ENCODE peak calls at places on chromosomes 1 and 21, in six cellular contexts. Q, U, S, J, T and M are unnamed samples.
A peak's percentile ranks its signal among the peaks of the same experiment; 100 is the strongest.

GRCh38 chr1:156073740-156074139 is 8.5 kb downstream of the MEX3A start:
- DNase-seq in S (no peak), J (no peak), U (no peak), Q (no peak), T (no peak), M (no peak)

GRCh38 chr1:99677416-99677815 is 31.5 kb downstream of the PALMD start:
- DNase-seq in S (no peak), T (no peak), J (no peak), Q (no peak), U (no peak), M (no peak)

GRCh38 chr1:27584453-27584852 is 19.5 kb downstream of the AHDC1 start:
- DNase-seq in Q (no peak), J (no peak), T (no peak), U (no peak), S (no peak), M (no peak)

GRCh38 chr1:203306089-203306969 is 1.0 kb downstream of the BTG2 start:
- DNase-seq in S (peak; percentile 51), U (peak; percentile 89), Q (peak; percentile 91), T (peak; percentile 80), J (peak; percentile 86), M (peak; percentile 47)

GRCh38 chr1:152325111-152325510 is at the start of gene FLG:
- DNase-seq in Q (no peak), U (no peak), T (no peak), S (no peak), J (no peak), M (no peak)

GRCh38 chr1:59143824-59144223 is 153.1 kb upstream of the FGGY start:
- DNase-seq in U (no peak), J (peak; percentile 45), S (no peak), T (no peak), Q (no peak), M (no peak)

GRCh38 chr1:10790155-10790707 is 6.2 kb downstream of the CASZ1 start:
- DNase-seq in U (no peak), Q (no peak), T (no peak), S (no peak), J (no peak), M (no peak)

GRCh38 chr1:33515112-33515511 is 42.7 kb downstream of the ZSCAN20 start:
- DNase-seq in J (no peak), T (no peak), U (no peak), Q (no peak), S (no peak), M (no peak)

GRCh38 chr1:38076038-38076437 is 29.4 kb upstream of the POU3F1 start:
- DNase-seq in T (no peak), S (no peak), J (peak; percentile 28), Q (no peak), U (no peak), M (no peak)

GRCh38 chr1:204288061-204288588 is 71.6 kb downstream of the PLEKHA6 start:
- DNase-seq in T (peak; percentile 72), J (peak; percentile 11), Q (peak; percentile 68), S (peak; percentile 87), U (peak; percentile 80), M (no peak)

GRCh38 chr1:9835758-9836631 is 12.2 kb upstream of the CLSTN1 start:
- DNase-seq in Q (peak; percentile 68), J (peak; percentile 33), S (no peak), T (no peak), U (no peak), M (no peak)

GRCh38 chr1:21149430-21149861 is 27.3 kb downstream of the EIF4G3 start:
- DNase-seq in S (peak; percentile 6), J (peak; percentile 72), U (no peak), T (no peak), Q (peak; percentile 56), M (no peak)

GRCh38 chr1:243432136-243432535 is 176.3 kb downstream of the SDCCAG8 start:
- DNase-seq in Q (no peak), J (no peak), T (no peak), S (no peak), U (no peak), M (no peak)

GRCh38 chr1:155158991-155159390 is 14.1 kb downstream of the KRTCAP2 start:
- DNase-seq in T (no peak), Q (no peak), U (no peak), S (no peak), J (no peak), M (no peak)

GRCh38 chr1:247332215-247332900 is 691 bp upstream of the ZNF496 start:
- DNase-seq in U (peak; percentile 56), S (no peak), T (peak; percentile 63), Q (peak; percentile 45), J (peak; percentile 48), M (peak; percentile 63)

GRCh38 chr1:22204989-22205913 is 62.4 kb upstream of the WNT4 start:
- DNase-seq in Q (no peak), J (no peak), U (peak; percentile 47), S (no peak), T (no peak), M (no peak)

GRCh38 chr1:234954613-234955012 is 174.0 kb downstream of the TOMM20 start:
- DNase-seq in T (no peak), S (no peak), U (no peak), J (no peak), Q (peak; percentile 22), M (no peak)

GRCh38 chr21:14418920-14419319 is 36.0 kb upstream of the HSPA13 start:
- DNase-seq in S (no peak), J (no peak), T (no peak), Q (no peak), U (no peak), M (no peak)

GRCh38 chr1:235105051-235106043 is 23.3 kb downstream of the TOMM20 start:
- DNase-seq in J (no peak), Q (no peak), T (no peak), U (no peak), S (no peak), M (no peak)

GRCh38 chr1:243213045-243213787 is 41.9 kb downstream of the CEP170 start:
- DNase-seq in U (no peak), Q (no peak), T (no peak), S (no peak), J (peak; percentile 71), M (no peak)

GRCh38 chr21:37849703-37850102 is 66.6 kb downstream of the KCNJ6 start:
- DNase-seq in S (no peak), U (no peak), T (no peak), Q (no peak), J (peak; percentile 91), M (no peak)

GRCh38 chr1:94955767-94956632 is 29.1 kb upstream of the CNN3 start:
- DNase-seq in T (peak; percentile 21), Q (peak; percentile 49), U (peak; percentile 30), J (peak; percentile 27), S (no peak), M (no peak)

GRCh38 chr1:175978476-175978875 is 228.6 kb downstream of the COP1 start:
- DNase-seq in U (no peak), T (no peak), J (peak; percentile 34), S (no peak), Q (no peak), M (no peak)

DNA sequence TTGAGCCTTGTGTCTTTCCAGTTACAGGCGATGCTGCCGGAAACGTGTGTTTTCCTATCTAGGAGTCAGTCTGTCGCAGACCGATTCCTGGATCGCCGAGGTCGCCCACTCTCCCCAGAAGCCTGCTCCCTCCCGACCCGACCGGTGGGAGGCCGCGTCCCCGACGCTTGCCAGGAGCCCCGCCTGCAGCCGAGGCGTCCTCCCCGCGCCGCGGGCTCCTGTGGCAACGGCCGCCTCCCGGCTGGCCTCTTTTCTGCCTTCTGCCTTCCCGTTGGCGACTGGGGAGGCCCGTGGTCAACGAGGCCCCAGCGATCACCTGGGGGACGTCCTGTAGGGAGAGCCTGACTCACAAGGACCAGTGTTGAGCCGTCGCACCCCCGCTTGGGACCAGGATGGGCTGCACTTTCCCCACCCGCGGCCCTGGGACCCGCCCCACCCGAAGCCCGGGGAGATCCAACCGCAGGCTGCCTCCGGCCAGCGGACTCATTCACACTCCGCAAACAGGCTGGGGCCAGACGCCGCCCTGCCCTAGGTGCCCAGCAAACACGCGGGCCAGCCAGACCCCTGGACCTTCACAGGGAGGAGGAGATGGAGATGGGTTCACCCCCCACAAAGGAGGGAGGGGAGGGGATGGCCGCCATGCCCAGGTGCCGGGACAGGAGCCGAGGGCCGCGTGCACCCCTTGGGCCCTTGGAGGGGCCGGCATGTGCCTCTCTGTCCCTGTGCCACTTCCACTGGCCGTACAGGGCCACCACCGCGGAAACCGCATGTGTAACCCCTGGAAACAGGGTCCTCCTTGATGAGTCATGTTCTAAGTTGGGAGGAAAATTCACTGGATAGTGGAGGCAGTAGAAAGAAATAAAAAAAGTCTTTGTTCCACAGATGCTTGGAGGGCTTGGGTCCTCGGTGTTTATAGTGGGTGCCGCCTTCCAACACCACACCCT is 7.2 kb upstream of the COL6A1 start:
- DNase-seq in S (peak; percentile 36), T (peak; percentile 67), J (peak; percentile 84), Q (no peak), U (no peak), M (no peak)
- H3K27ac ChIP-seq in S (peak overlapping the region; percentile 93), T (peak overlapping the region; percentile 99), J (peak overlapping the region; percentile 96), Q (peak overlapping the region; percentile 89), U (peak overlapping the region; percentile 9), M (no peak overlapping the region)

GRCh38 chr1:41767534-41767933 is 151.2 kb downstream of the HIVEP3 start:
- DNase-seq in U (no peak), J (no peak), Q (no peak), S (no peak), T (no peak), M (no peak)
- H3K27ac ChIP-seq in U (no peak overlapping the region), J (no peak overlapping the region), Q (no peak overlapping the region), S (no peak overlapping the region), T (no peak overlapping the region), M (no peak overlapping the region)

GRCh38 chr1:18928985-18929384 is 26.6 kb upstream of the ALDH4A1 start:
- DNase-seq in U (no peak), T (no peak), J (no peak), S (no peak), Q (no peak), M (no peak)

GRCh38 chr1:18927082-18927653 is 24.8 kb upstream of the ALDH4A1 start:
- DNase-seq in U (no peak), Q (no peak), S (no peak), T (no peak), J (no peak), M (no peak)

GRCh38 chr1:18929686-18930085 is 26.8 kb downstream of the IFFO2 start:
- DNase-seq in Q (no peak), U (no peak), J (peak; percentile 89), S (no peak), T (no peak), M (no peak)

GRCh38 chr1:18927654-18928272 is 25.4 kb upstream of the ALDH4A1 start:
- DNase-seq in Q (no peak), S (no peak), U (no peak), J (peak; percentile 83), T (no peak), M (no peak)

GRCh38 chr1:18928406-18928805 is 26.1 kb upstream of the ALDH4A1 start:
- DNase-seq in U (no peak), Q (no peak), T (no peak), J (no peak), S (no peak), M (no peak)
- H3K27ac ChIP-seq in U (no peak overlapping the region), Q (no peak overlapping the region), T (peak overlapping the region; percentile 95), J (peak overlapping the region; percentile 13), S (no peak overlapping the region), M (no peak overlapping the region)

DNA sequence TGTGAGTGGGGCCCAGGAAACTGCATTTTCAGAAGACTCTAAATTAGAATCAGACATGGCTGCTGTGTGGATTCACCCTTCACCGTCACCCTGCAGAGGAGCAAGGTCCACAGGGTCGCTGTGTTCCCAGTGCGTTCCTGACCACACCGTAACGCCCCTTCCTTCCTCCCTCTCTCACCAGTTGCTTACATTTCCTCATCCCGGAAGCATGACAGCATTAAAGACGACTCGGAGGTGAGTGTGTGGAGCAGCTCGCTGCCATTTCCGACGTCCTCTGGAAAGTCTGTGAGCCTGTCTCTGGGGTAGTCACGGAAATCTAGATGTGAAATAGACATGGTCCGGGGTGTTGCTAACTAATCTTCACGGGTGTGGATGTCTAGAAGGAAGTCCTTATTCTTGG is 45.9 kb downstream of the FAAP20 start:
- DNase-seq in Q (no peak), T (no peak), S (no peak), U (no peak), J (no peak), M (no peak)
- H3K27ac ChIP-seq in Q (no peak overlapping the region), T (no peak overlapping the region), S (no peak overlapping the region), U (no peak overlapping the region), J (no peak overlapping the region), M (no peak overlapping the region)